ENCODE peak calls at places on chromosomes 11 and 22, in eight cellular contexts. G, U, K, V, W, R, Q and P are unnamed samples.

GRCh38 chr22:26546282-26546681 is 34.0 kb upstream of the TFIP11 start:
- DNase-seq in V (no peak), U (no peak), Q (no peak), K (no peak), G (no peak), W (no peak), R (no peak), P (no peak)

GRCh38 chr11:87290304-87290922 is 252.7 kb downstream of the TMEM135 start:
- DNase-seq in V (no peak), G (no peak), R (peak), U (peak), K (peak), Q (no peak), W (peak), P (no peak)

GRCh38 chr11:72684236-72684912 is 10.2 kb upstream of the PDE2A start:
- DNase-seq in Q (peak), U (peak), R (peak), K (peak), G (peak), V (peak), W (peak), P (peak)

GRCh38 chr22:26321469-26321913 is 107.6 kb upstream of the ASPHD2 start:
- DNase-seq in G (no peak), V (no peak), K (peak), Q (no peak), U (no peak), R (peak), W (no peak), P (no peak)

GRCh38 chr11:19686234-19686633 is 26.4 kb upstream of the NAV2 start:
- DNase-seq in K (no peak), R (no peak), U (no peak), G (no peak), W (no peak), V (no peak), Q (no peak), P (no peak)

GRCh38 chr11:131938321-131938751 is 567.9 kb downstream of the NTM start:
- DNase-seq in G (no peak), V (no peak), R (no peak), W (no peak), K (no peak), U (no peak), Q (no peak), P (no peak)

GRCh38 chr11:128733440-128734115 is 39.7 kb downstream of the FLI1 start:
- DNase-seq in Q (no peak), G (no peak), U (no peak), K (peak), W (peak), R (no peak), V (no peak), P (no peak)

GRCh38 chr22:46367707-46368191 is 32.2 kb downstream of the TRMU start:
- DNase-seq in K (peak), U (peak), G (no peak), V (peak), W (peak), Q (peak), R (peak), P (peak)

GRCh38 chr11:106457727-106458126 is 380.3 kb downstream of the AASDHPPT start:
- DNase-seq in G (no peak), K (no peak), Q (no peak), R (no peak), W (no peak), U (peak), V (no peak), P (no peak)

GRCh38 chr11:31788066-31788465 is 23.1 kb downstream of the PAX6 start:
- DNase-seq in G (no peak), Q (no peak), U (no peak), K (no peak), V (no peak), W (no peak), R (no peak), P (no peak)

GRCh38 chr11:38553033-38553432 is 1955.0 kb upstream of the RAG2 start:
- DNase-seq in G (no peak), U (no peak), K (no peak), R (no peak), W (no peak), V (no peak), Q (no peak), P (no peak)

GRCh38 chr11:12293486-12293885 is 83.9 kb upstream of the PARVA start:
- DNase-seq in K (no peak), G (no peak), W (no peak), Q (no peak), V (no peak), U (no peak), R (no peak), P (no peak)

GRCh38 chr22:39434243-39434653 is 22.6 kb upstream of the MGAT3 start:
- DNase-seq in K (no peak), R (no peak), U (no peak), V (no peak), G (no peak), Q (no peak), W (no peak), P (no peak)

GRCh38 chr11:17775507-17776212 is 41.1 kb downstream of the KCNC1 start:
- DNase-seq in Q (no peak), K (no peak), G (no peak), R (no peak), W (no peak), V (no peak), U (no peak), P (peak)

GRCh38 chr22:38454361-38455062 is 487 bp downstream of the KCNJ4 start:
- DNase-seq in V (no peak), W (no peak), G (no peak), R (peak), Q (no peak), U (no peak), K (no peak), P (no peak)

GRCh38 chr11:77401486-77402217 is 72.2 kb downstream of the PAK1 start:
- DNase-seq in Q (no peak), V (no peak), R (no peak), K (no peak), U (no peak), G (no peak), W (no peak), P (no peak)

GRCh38 chr11:118901494-118902335 is 18.0 kb downstream of the CXCR5 start:
- DNase-seq in K (no peak), W (no peak), R (no peak), Q (no peak), V (no peak), G (no peak), U (no peak), P (peak)

GRCh38 chr11:15006139-15006759 is 34.1 kb upstream of the CALCA start:
- DNase-seq in K (peak), Q (no peak), R (peak), G (no peak), U (peak), W (peak), V (no peak), P (no peak)

GRCh38 chr11:79067355-79067685 is 373.5 kb downstream of the TENM4 start:
- DNase-seq in V (no peak), W (no peak), R (no peak), Q (no peak), K (no peak), U (no peak), G (no peak), P (no peak)

GRCh38 chr22:35892192-35892591 is 136.4 kb downstream of the RBFOX2 start:
- DNase-seq in U (no peak), V (no peak), Q (no peak), W (no peak), R (no peak), K (no peak), G (no peak), P (no peak)

GRCh38 chr11:1146311-1146864 is 11.4 kb upstream of the MUC5AC start:
- DNase-seq in K (no peak), U (no peak), V (no peak), R (no peak), W (no peak), G (peak), Q (no peak), P (peak)

GRCh38 chr11:12725863-12726666 is 51.8 kb downstream of the TEAD1 start:
- DNase-seq in U (no peak), V (no peak), G (no peak), K (no peak), Q (no peak), R (no peak), W (no peak), P (no peak)

GRCh38 chr11:2846056-2846455 is 39.5 kb downstream of the CDKN1C start:
- DNase-seq in U (no peak), Q (no peak), G (no peak), W (no peak), R (peak), V (no peak), K (peak), P (no peak)

GRCh38 chr11:102831128-102831708 is 12.2 kb downstream of the MMP3 start:
- DNase-seq in K (peak), Q (peak), W (no peak), V (no peak), U (peak), G (peak), R (no peak), P (no peak)
- TF ChIP-seq CTCF in K (peak), Q (no peak), W (no peak), V (peak), U (peak), G (no peak), R (peak), P (no peak)

GRCh38 chr22:24324137-24324536 is 53.5 kb downstream of the SPECC1L start:
- DNase-seq in R (no peak), Q (no peak), W (no peak), U (no peak), K (no peak), G (no peak), V (no peak), P (no peak)

GRCh38 chr22:24323233-24323632 is 52.6 kb downstream of the SPECC1L start:
- DNase-seq in V (no peak), W (no peak), Q (no peak), K (no peak), U (no peak), G (no peak), R (no peak), P (no peak)

GRCh38 chr22:24323695-24324094 is 53.1 kb downstream of the SPECC1L start:
- DNase-seq in K (no peak), R (no peak), V (no peak), U (no peak), W (no peak), Q (no peak), G (no peak), P (no peak)

GRCh38 chr22:24326266-24326665 is 55.6 kb downstream of the SPECC1L start:
- DNase-seq in R (no peak), W (no peak), U (no peak), Q (no peak), K (no peak), G (no peak), V (no peak), P (no peak)

DNA sequence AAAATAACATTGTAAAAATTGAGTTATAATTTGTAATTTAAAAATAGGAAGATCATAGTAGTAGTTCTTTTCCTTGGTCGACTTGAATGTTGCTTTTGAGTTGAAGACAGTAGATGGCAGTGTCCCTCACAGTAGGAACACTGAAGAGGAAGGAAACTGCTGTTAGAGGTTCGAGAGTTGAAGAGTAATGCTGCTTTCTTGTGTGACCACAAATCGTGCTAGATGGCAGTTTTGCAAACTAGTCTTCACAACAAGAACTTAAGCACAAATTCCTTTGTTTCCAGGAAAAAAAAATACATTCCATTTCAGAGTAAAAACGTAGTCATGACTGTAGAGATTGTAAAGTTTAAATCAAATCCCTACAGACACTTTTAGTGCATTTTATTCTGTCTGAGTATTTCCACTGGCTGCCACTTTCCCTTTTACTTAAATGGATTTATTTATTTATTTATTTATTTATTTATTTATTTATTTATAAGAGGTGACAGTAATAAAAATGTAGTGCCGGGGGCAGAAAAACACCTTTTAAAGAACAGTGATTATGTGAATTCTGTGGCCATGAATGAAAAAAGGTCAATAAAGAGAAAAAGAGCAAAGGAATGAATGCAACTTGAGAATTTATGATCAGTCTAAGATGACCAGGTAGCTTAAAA is 54.6 kb downstream of the SPECC1L start:
- DNase-seq in Q (peak), U (peak), K (peak), G (no peak), V (no peak), W (peak), R (peak), P (no peak)
- H3K27ac ChIP-seq in Q (no peak), U (no peak), K (no peak), G (no peak), V (no peak), W (no peak), R (no peak), P (no peak)

GRCh38 chr11:42023267-42023666 is 563.8 kb upstream of the LRRC4C start:
- DNase-seq in W (no peak), K (no peak), Q (no peak), R (no peak), U (no peak), V (no peak), G (no peak), P (no peak)

GRCh38 chr11:42021919-42022318 is 562.5 kb upstream of the LRRC4C start:
- DNase-seq in K (no peak), V (no peak), W (no peak), G (no peak), R (no peak), Q (no peak), U (no peak), P (no peak)

GRCh38 chr11:42025404-42025803 is 566.0 kb upstream of the LRRC4C start:
- DNase-seq in G (no peak), R (no peak), V (no peak), Q (no peak), K (no peak), U (no peak), W (no peak), P (no peak)
- TF ChIP-seq POLR2AphosphoS5 in G (no peak), R (no peak), V (no peak), Q (no peak), K (no peak), U (no peak), W (no peak), P (no peak)

DNA sequence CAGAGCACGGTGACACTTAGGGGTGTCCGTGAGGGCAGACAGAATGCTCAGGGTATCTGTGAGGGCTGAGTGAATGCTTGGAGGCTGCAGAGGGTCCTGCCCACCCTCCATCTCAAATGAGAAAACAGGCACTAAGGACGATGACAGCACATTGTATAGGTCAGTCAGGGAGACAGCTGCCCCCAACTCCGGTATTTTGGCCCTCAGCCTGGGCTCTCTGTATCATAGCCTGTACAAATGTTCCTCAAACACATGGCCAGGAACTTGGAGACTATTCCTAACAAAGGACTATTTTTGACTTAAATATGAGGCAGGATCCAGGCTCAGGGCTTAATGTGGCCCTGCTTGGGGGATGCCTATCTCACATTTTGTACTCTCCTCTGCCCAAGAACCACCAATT is 145.4 kb downstream of the OPCML start:
- DNase-seq in W (no peak), U (no peak), V (no peak), G (no peak), Q (no peak), K (no peak), R (no peak), P (no peak)
- TF ChIP-seq CTCF in W (no peak), U (no peak), V (no peak), G (no peak), Q (no peak), K (no peak), R (no peak), P (no peak)

GRCh38 chr11:123473941-123474668 is 44.0 kb downstream of the GRAMD1B start:
- DNase-seq in K (no peak), R (no peak), W (no peak), U (no peak), Q (no peak), G (no peak), V (no peak), P (no peak)
- H3K27ac ChIP-seq in K (no peak), R (no peak), W (no peak), U (no peak), Q (no peak), G (no peak), V (no peak), P (peak)

GRCh38 chr11:65427691-65428577 is 5.3 kb downstream of the NEAT1 start:
- DNase-seq in K (no peak), G (peak), U (no peak), W (peak), V (peak), R (no peak), Q (peak), P (peak)
- TF ChIP-seq POLR2AphosphoS5 in K (no peak), G (no peak), U (peak), W (peak), V (peak), R (peak), Q (peak), P (peak)

DNA sequence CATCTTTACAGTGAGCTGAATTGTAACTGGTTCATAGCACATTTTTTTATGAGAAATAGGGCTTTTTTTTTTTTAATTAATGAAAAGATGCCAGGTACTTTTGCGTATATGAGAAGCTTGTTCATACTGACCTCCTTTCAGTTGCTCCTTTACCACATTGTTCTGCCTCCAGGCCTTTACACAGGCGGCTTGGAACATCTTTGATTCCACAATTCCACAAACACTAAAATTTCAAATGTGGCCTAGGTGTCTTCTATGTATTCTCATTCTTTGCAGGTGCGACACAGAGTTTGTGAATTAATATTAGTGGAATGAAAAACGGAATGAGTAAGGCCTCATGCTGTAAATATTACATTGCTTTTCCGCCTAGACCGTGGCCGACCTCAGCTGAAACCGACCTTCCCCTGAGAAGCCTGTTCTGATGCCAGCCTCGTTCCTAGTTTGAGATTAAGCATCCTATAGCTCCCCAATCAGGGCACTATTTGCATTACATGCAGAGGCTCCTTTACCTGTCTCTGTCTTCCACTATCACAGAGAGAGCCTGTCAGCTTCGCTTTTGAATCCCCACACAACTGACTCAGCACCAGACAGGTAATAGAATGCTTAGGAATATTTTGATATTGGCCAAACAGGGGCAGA is 125.8 kb downstream of the LDLRAD3 start:
- DNase-seq in R (no peak), K (peak), W (no peak), Q (peak), U (no peak), G (no peak), V (no peak), P (no peak)
- TF ChIP-seq CTCF in R (no peak), K (peak), W (no peak), Q (no peak), U (peak), G (no peak), V (no peak), P (no peak)

GRCh38 chr11:67645521-67646457 is 4.7 kb downstream of the ACY3 start:
- DNase-seq in K (peak), Q (no peak), U (no peak), R (no peak), V (no peak), G (no peak), W (no peak), P (peak)
- H3K27ac ChIP-seq in K (no peak), Q (no peak), U (no peak), R (no peak), V (no peak), G (no peak), W (peak), P (no peak)

GRCh38 chr11:69493931-69494821 is 12.7 kb downstream of the LINC01488 start:
- DNase-seq in Q (no peak), U (no peak), V (no peak), G (no peak), W (no peak), K (no peak), R (no peak), P (peak)
- TF ChIP-seq POLR2AphosphoS5 in Q (no peak), U (no peak), V (no peak), G (no peak), W (no peak), K (no peak), R (no peak), P (peak)